ENCODE peak calls at places on chromosomes 2 and 18, in six cellular contexts. One of them, this sample, is unnamed.
A peak's percentile ranks its signal among the peaks of the same experiment; 100 is the strongest.

GRCh38 chr2:80238692-80239469 is 65.7 kb downstream of the LRRTM1 start:
- DNase-seq in A549: peak; percentile 5
- DNase-seq in A172: peak; percentile 44
- DNase-seq in T-helper 22 cell: no peak
- DNase-seq in COR-L47: peak; percentile 4
- DNase-seq in NCI-H1092 treated with DMSO at 0.1 percent for 48 hours: no peak
- DNase-seq in this sample: no peak

GRCh38 chr2:111703759-111704158 is 180.2 kb downstream of the ANAPC1 start:
- DNase-seq in A549: no peak
- DNase-seq in A172: no peak
- DNase-seq in T-helper 22 cell: no peak
- DNase-seq in COR-L47: no peak
- DNase-seq in NCI-H1092 treated with DMSO at 0.1 percent for 48 hours: no peak
- DNase-seq in this sample: no peak

GRCh38 chr2:25831744-25832449 is 46.4 kb downstream of the ASXL2 start:
- DNase-seq in A549: no peak
- DNase-seq in A172: no peak
- DNase-seq in T-helper 22 cell: no peak
- DNase-seq in COR-L47: no peak
- DNase-seq in NCI-H1092 treated with DMSO at 0.1 percent for 48 hours: no peak
- DNase-seq in this sample: no peak

GRCh38 chr18:13191779-13192178 is 26.8 kb upstream of the LDLRAD4 start:
- DNase-seq in A549: no peak
- DNase-seq in A172: no peak
- DNase-seq in T-helper 22 cell: no peak
- DNase-seq in COR-L47: no peak
- DNase-seq in NCI-H1092 treated with DMSO at 0.1 percent for 48 hours: no peak
- DNase-seq in this sample: no peak

GRCh38 chr18:74310411-74310810 is 5.2 kb upstream of the C18orf63 start:
- DNase-seq in A549: no peak
- DNase-seq in A172: peak; percentile 41
- DNase-seq in T-helper 22 cell: no peak
- DNase-seq in COR-L47: peak; percentile 42
- DNase-seq in NCI-H1092 treated with DMSO at 0.1 percent for 48 hours: peak; percentile 8
- DNase-seq in this sample: no peak

GRCh38 chr18:9521770-9522169 is 46.5 kb downstream of the RALBP1 start:
- DNase-seq in A549: no peak
- DNase-seq in A172: no peak
- DNase-seq in T-helper 22 cell: no peak
- DNase-seq in COR-L47: no peak
- DNase-seq in NCI-H1092 treated with DMSO at 0.1 percent for 48 hours: no peak
- DNase-seq in this sample: no peak

GRCh38 chr2:141331127-141331526 is 799.7 kb downstream of the LRP1B start:
- DNase-seq in A549: peak; percentile 1
- DNase-seq in A172: peak; percentile 86
- DNase-seq in T-helper 22 cell: no peak
- DNase-seq in COR-L47: no peak
- DNase-seq in NCI-H1092 treated with DMSO at 0.1 percent for 48 hours: no peak
- DNase-seq in this sample: no peak

GRCh38 chr2:176534798-176535479 is 265.7 kb downstream of the MTX2 start:
- DNase-seq in A549: no peak
- DNase-seq in A172: peak; percentile 81
- DNase-seq in T-helper 22 cell: no peak
- DNase-seq in COR-L47: peak; percentile 92
- DNase-seq in NCI-H1092 treated with DMSO at 0.1 percent for 48 hours: peak; percentile 94
- DNase-seq in this sample: no peak

GRCh38 chr2:127535422-127535901 is at the start of gene MYO7B:
- DNase-seq in A549: no peak
- DNase-seq in A172: no peak
- DNase-seq in T-helper 22 cell: no peak
- DNase-seq in COR-L47: peak; percentile 88
- DNase-seq in NCI-H1092 treated with DMSO at 0.1 percent for 48 hours: peak; percentile 1
- DNase-seq in this sample: no peak

GRCh38 chr18:57803119-57803969 is at the start of gene ATP8B1:
- DNase-seq in A549: peak; percentile 55
- DNase-seq in A172: peak; percentile 40
- DNase-seq in T-helper 22 cell: no peak
- DNase-seq in COR-L47: peak; percentile 81
- DNase-seq in NCI-H1092 treated with DMSO at 0.1 percent for 48 hours: peak; percentile 45
- DNase-seq in this sample: peak; percentile 19

GRCh38 chr2:201261911-201262310 is 1.6 kb downstream of the CASP8 start:
- DNase-seq in A549: no peak
- DNase-seq in A172: no peak
- DNase-seq in T-helper 22 cell: no peak
- DNase-seq in COR-L47: no peak
- DNase-seq in NCI-H1092 treated with DMSO at 0.1 percent for 48 hours: no peak
- DNase-seq in this sample: no peak

GRCh38 chr18:35618703-35619102 is 37.2 kb downstream of the GALNT1 start:
- DNase-seq in A549: no peak
- DNase-seq in A172: no peak
- DNase-seq in T-helper 22 cell: no peak
- DNase-seq in COR-L47: no peak
- DNase-seq in NCI-H1092 treated with DMSO at 0.1 percent for 48 hours: no peak
- DNase-seq in this sample: no peak

GRCh38 chr2:39513641-39514094 is 76.6 kb upstream of the MAP4K3 start:
- DNase-seq in A549: peak; percentile 76
- DNase-seq in A172: peak; percentile 98
- DNase-seq in T-helper 22 cell: no peak
- DNase-seq in COR-L47: peak; percentile 26
- DNase-seq in NCI-H1092 treated with DMSO at 0.1 percent for 48 hours: peak; percentile 1
- DNase-seq in this sample: no peak

GRCh38 chr2:241893265-241893664 is 23.7 kb downstream of the RTP5 start:
- DNase-seq in A549: no peak
- DNase-seq in A172: no peak
- DNase-seq in T-helper 22 cell: no peak
- DNase-seq in COR-L47: no peak
- DNase-seq in NCI-H1092 treated with DMSO at 0.1 percent for 48 hours: no peak
- DNase-seq in this sample: no peak

GRCh38 chr2:130796280-130796679 is 40.4 kb upstream of the ARHGEF4 start:
- DNase-seq in A549: no peak
- DNase-seq in A172: no peak
- DNase-seq in T-helper 22 cell: no peak
- DNase-seq in COR-L47: no peak
- DNase-seq in NCI-H1092 treated with DMSO at 0.1 percent for 48 hours: no peak
- DNase-seq in this sample: no peak

GRCh38 chr2:71700880-71701397 is 247.6 kb downstream of the DYSF start:
- DNase-seq in A549: no peak
- DNase-seq in A172: no peak
- DNase-seq in T-helper 22 cell: no peak
- DNase-seq in COR-L47: no peak
- DNase-seq in NCI-H1092 treated with DMSO at 0.1 percent for 48 hours: no peak
- DNase-seq in this sample: no peak

GRCh38 chr2:222594679-222595078 is 61.2 kb downstream of the FARSB start:
- DNase-seq in A549: no peak
- DNase-seq in A172: peak; percentile 29
- DNase-seq in T-helper 22 cell: no peak
- DNase-seq in COR-L47: no peak
- DNase-seq in NCI-H1092 treated with DMSO at 0.1 percent for 48 hours: no peak
- DNase-seq in this sample: no peak